ENCODE peak calls at places on chromosomes 7 and 10, in nine cellular contexts. One of them, this sample, is unnamed. For H3K4me1 and H3K36me3, the result is how much of the 10 kb centered on the place peaks cover.

GRCh38 chr10:112790030-112790429 is 160.0 kb upstream of the TCF7L2 start:
- DNase-seq in lower lobe of right lung: no peak
- DNase-seq in fibroblast of lung: no peak
- DNase-seq in body of pancreas: no peak
- DNase-seq in adrenal gland: no peak
- DNase-seq in upper lobe of right lung: no peak
- DNase-seq in K562: no peak
- DNase-seq in hepatocyte: no peak
- DNase-seq in cardiac muscle cell: no peak
- DNase-seq in this sample: no peak

GRCh38 chr10:42939685-42940366 is 137.0 kb upstream of the RET start:
- DNase-seq in adrenal gland: no peak
- DNase-seq in upper lobe of right lung: peak
- DNase-seq in cardiac muscle cell: no peak
- DNase-seq in body of pancreas: no peak
- DNase-seq in K562: no peak
- DNase-seq in hepatocyte: no peak
- DNase-seq in fibroblast of lung: no peak
- DNase-seq in lower lobe of right lung: no peak
- DNase-seq in this sample: no peak

GRCh38 chr10:49170632-49171325 is 17.4 kb downstream of the TMEM273 start:
- DNase-seq in fibroblast of lung: no peak
- DNase-seq in hepatocyte: no peak
- DNase-seq in lower lobe of right lung: no peak
- DNase-seq in adrenal gland: no peak
- DNase-seq in cardiac muscle cell: no peak
- DNase-seq in upper lobe of right lung: no peak
- DNase-seq in K562: no peak
- DNase-seq in body of pancreas: no peak
- DNase-seq in this sample: no peak

GRCh38 chr7:156892086-156892800 is 740 bp downstream of the LMBR1 start:
- DNase-seq in upper lobe of right lung: peak
- DNase-seq in K562: peak
- DNase-seq in adrenal gland: peak
- DNase-seq in hepatocyte: peak
- DNase-seq in body of pancreas: peak
- DNase-seq in fibroblast of lung: peak
- DNase-seq in cardiac muscle cell: peak
- DNase-seq in lower lobe of right lung: peak
- DNase-seq in this sample: peak

GRCh38 chr7:5854738-5855137 is 25.9 kb upstream of the OCM start:
- DNase-seq in cardiac muscle cell: no peak
- DNase-seq in upper lobe of right lung: no peak
- DNase-seq in hepatocyte: no peak
- DNase-seq in K562: no peak
- DNase-seq in fibroblast of lung: no peak
- DNase-seq in lower lobe of right lung: no peak
- DNase-seq in body of pancreas: no peak
- DNase-seq in adrenal gland: no peak
- DNase-seq in this sample: no peak

GRCh38 chr10:71975087-71975890 is 11.1 kb downstream of the CHST3 start:
- DNase-seq in cardiac muscle cell: peak
- DNase-seq in hepatocyte: no peak
- DNase-seq in adrenal gland: peak
- DNase-seq in upper lobe of right lung: peak
- DNase-seq in body of pancreas: peak
- DNase-seq in K562: no peak
- DNase-seq in fibroblast of lung: no peak
- DNase-seq in lower lobe of right lung: no peak
- DNase-seq in this sample: peak

GRCh38 chr10:33236916-33237315 is 97.6 kb downstream of the NRP1 start:
- DNase-seq in cardiac muscle cell: no peak
- DNase-seq in adrenal gland: no peak
- DNase-seq in upper lobe of right lung: no peak
- DNase-seq in K562: no peak
- DNase-seq in fibroblast of lung: no peak
- DNase-seq in body of pancreas: no peak
- DNase-seq in lower lobe of right lung: no peak
- DNase-seq in hepatocyte: no peak
- DNase-seq in this sample: no peak

GRCh38 chr10:72426982-72427381 is 72.3 kb upstream of the DNAJB12 start:
- DNase-seq in body of pancreas: no peak
- DNase-seq in hepatocyte: no peak
- DNase-seq in fibroblast of lung: no peak
- DNase-seq in cardiac muscle cell: peak
- DNase-seq in K562: no peak
- DNase-seq in lower lobe of right lung: no peak
- DNase-seq in upper lobe of right lung: no peak
- DNase-seq in adrenal gland: no peak
- DNase-seq in this sample: no peak

GRCh38 chr7:23594879-23595604 is 2.1 kb upstream of the CCDC126 start:
- DNase-seq in cardiac muscle cell: no peak
- DNase-seq in adrenal gland: no peak
- DNase-seq in fibroblast of lung: no peak
- DNase-seq in body of pancreas: no peak
- DNase-seq in lower lobe of right lung: no peak
- DNase-seq in upper lobe of right lung: no peak
- DNase-seq in K562: no peak
- DNase-seq in hepatocyte: no peak
- DNase-seq in this sample: no peak

GRCh38 chr7:23600251-23600650 is 3.1 kb downstream of the CCDC126 start:
- DNase-seq in K562: no peak
- DNase-seq in body of pancreas: no peak
- DNase-seq in lower lobe of right lung: no peak
- DNase-seq in upper lobe of right lung: no peak
- DNase-seq in fibroblast of lung: no peak
- DNase-seq in adrenal gland: no peak
- DNase-seq in cardiac muscle cell: no peak
- DNase-seq in hepatocyte: no peak
- DNase-seq in this sample: no peak

GRCh38 chr7:23597064-23597907 is at the start of gene CCDC126:
- DNase-seq in adrenal gland: peak
- DNase-seq in upper lobe of right lung: peak
- DNase-seq in cardiac muscle cell: peak
- DNase-seq in hepatocyte: peak
- DNase-seq in K562: peak
- DNase-seq in fibroblast of lung: peak
- DNase-seq in body of pancreas: peak
- DNase-seq in lower lobe of right lung: peak
- DNase-seq in this sample: peak

GRCh38 chr7:23597908-23598224 is 684 bp downstream of the CCDC126 start:
- DNase-seq in upper lobe of right lung: no peak
- DNase-seq in body of pancreas: no peak
- DNase-seq in hepatocyte: no peak
- DNase-seq in fibroblast of lung: no peak
- DNase-seq in lower lobe of right lung: no peak
- DNase-seq in adrenal gland: no peak
- DNase-seq in K562: no peak
- DNase-seq in cardiac muscle cell: no peak
- DNase-seq in this sample: peak

DNA sequence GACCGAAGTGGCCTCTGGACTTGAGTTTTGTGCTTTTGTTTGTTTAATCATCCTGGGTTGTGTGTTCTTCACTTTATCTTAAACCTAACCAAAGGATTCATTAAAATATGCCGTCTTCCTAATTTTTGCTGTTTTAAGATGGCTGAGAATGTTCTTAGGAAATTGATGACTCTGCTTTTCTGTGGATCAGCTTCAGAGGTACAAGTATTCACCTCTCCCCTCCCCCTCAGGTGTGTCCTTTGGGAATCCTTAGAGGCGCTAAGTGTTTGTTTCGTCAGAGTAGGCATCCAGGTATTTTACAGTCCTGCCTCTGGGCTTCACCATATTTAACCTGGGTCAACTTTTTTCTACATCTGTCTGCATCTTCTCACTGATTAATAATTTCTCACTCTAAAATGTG is 1.1 kb downstream of the CCDC126 start:
- DNase-seq in adrenal gland: no peak
- DNase-seq in K562: peak
- DNase-seq in upper lobe of right lung: no peak
- DNase-seq in body of pancreas: no peak
- DNase-seq in cardiac muscle cell: no peak
- DNase-seq in lower lobe of right lung: no peak
- DNase-seq in hepatocyte: peak
- DNase-seq in fibroblast of lung: no peak
- DNase-seq in this sample: peak
- H3K4me1 ChIP-seq in adrenal gland: under half
- H3K4me1 ChIP-seq in K562: under half
- H3K4me1 ChIP-seq in upper lobe of right lung: under half
- H3K4me1 ChIP-seq in body of pancreas: under half
- H3K4me1 ChIP-seq in cardiac muscle cell: under half
- H3K4me1 ChIP-seq in lower lobe of right lung: under half
- H3K4me1 ChIP-seq in hepatocyte: under half
- H3K4me1 ChIP-seq in fibroblast of lung: under half
- H3K4me1 ChIP-seq in this sample: under half

GRCh38 chr10:125691160-125691981 is 8.4 kb upstream of the TEX36 start:
- DNase-seq in lower lobe of right lung: no peak
- DNase-seq in adrenal gland: no peak
- DNase-seq in cardiac muscle cell: no peak
- DNase-seq in body of pancreas: no peak
- DNase-seq in upper lobe of right lung: no peak
- DNase-seq in hepatocyte: no peak
- DNase-seq in K562: no peak
- DNase-seq in fibroblast of lung: no peak
- DNase-seq in this sample: no peak

GRCh38 chr10:125694874-125695273 is 11.9 kb upstream of the TEX36 start:
- DNase-seq in adrenal gland: no peak
- DNase-seq in body of pancreas: no peak
- DNase-seq in K562: no peak
- DNase-seq in cardiac muscle cell: peak
- DNase-seq in hepatocyte: peak
- DNase-seq in upper lobe of right lung: no peak
- DNase-seq in lower lobe of right lung: no peak
- DNase-seq in fibroblast of lung: peak
- DNase-seq in this sample: no peak

GRCh38 chr10:125692932-125693847 is 10.2 kb upstream of the TEX36 start:
- DNase-seq in adrenal gland: no peak
- DNase-seq in cardiac muscle cell: no peak
- DNase-seq in hepatocyte: peak
- DNase-seq in K562: no peak
- DNase-seq in fibroblast of lung: no peak
- DNase-seq in lower lobe of right lung: no peak
- DNase-seq in body of pancreas: no peak
- DNase-seq in upper lobe of right lung: no peak
- DNase-seq in this sample: no peak

GRCh38 chr10:125689955-125690569 is 7.1 kb upstream of the TEX36 start:
- DNase-seq in cardiac muscle cell: no peak
- DNase-seq in fibroblast of lung: no peak
- DNase-seq in upper lobe of right lung: no peak
- DNase-seq in hepatocyte: no peak
- DNase-seq in lower lobe of right lung: no peak
- DNase-seq in K562: no peak
- DNase-seq in body of pancreas: no peak
- DNase-seq in adrenal gland: no peak
- DNase-seq in this sample: no peak

DNA sequence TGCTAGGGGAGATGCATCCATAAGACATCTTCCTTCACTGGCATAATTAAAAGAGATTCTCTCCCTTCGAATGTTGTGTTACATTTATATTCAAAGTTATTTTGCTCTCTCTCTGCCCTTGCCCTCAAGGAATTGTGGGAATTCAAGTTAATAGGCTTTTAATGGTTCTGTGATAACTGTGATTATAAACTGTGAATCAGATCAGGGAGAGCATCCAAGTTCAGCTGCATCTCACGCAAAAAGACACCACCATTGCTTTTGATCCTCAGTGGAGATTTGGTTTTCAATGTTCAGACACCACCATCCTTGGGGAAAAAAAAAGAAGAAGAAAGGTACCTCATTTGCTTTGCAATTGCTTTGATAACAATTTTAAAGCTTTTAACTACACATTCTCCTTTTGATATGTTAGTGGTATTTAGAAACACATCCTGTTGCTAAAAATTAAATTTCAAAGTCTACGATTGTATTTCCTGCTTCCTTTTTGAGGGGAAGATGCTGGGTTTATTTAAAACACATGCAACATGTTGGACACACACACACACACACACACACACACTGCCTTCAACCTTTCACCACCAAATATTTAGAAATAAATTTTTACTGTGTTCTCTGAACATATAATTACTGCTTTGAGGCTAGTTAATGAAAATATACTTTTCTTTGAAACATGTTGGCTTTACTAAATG is 9.4 kb upstream of the TEX36 start:
- DNase-seq in body of pancreas: no peak
- DNase-seq in hepatocyte: no peak
- DNase-seq in adrenal gland: no peak
- DNase-seq in fibroblast of lung: no peak
- DNase-seq in upper lobe of right lung: no peak
- DNase-seq in cardiac muscle cell: no peak
- DNase-seq in K562: no peak
- DNase-seq in lower lobe of right lung: no peak
- DNase-seq in this sample: no peak
- H3K27ac ChIP-seq in body of pancreas: no peak
- H3K27ac ChIP-seq in hepatocyte: peak
- H3K27ac ChIP-seq in adrenal gland: no peak
- H3K27ac ChIP-seq in fibroblast of lung: peak
- H3K27ac ChIP-seq in upper lobe of right lung: no peak
- H3K27ac ChIP-seq in cardiac muscle cell: no peak
- H3K27ac ChIP-seq in K562: no peak
- H3K27ac ChIP-seq in lower lobe of right lung: peak
- H3K27ac ChIP-seq in this sample: no peak

GRCh38 chr7:100812729-100813128 is 14.6 kb downstream of the EPHB4 start:
- DNase-seq in adrenal gland: no peak
- DNase-seq in fibroblast of lung: no peak
- DNase-seq in K562: no peak
- DNase-seq in hepatocyte: no peak
- DNase-seq in body of pancreas: no peak
- DNase-seq in cardiac muscle cell: no peak
- DNase-seq in upper lobe of right lung: no peak
- DNase-seq in lower lobe of right lung: no peak
- DNase-seq in this sample: no peak
- H3K36me3 ChIP-seq in adrenal gland: half or more
- H3K36me3 ChIP-seq in fibroblast of lung: under half
- H3K36me3 ChIP-seq in K562: half or more
- H3K36me3 ChIP-seq in hepatocyte: under half
- H3K36me3 ChIP-seq in body of pancreas: under half
- H3K36me3 ChIP-seq in cardiac muscle cell: half or more
- H3K36me3 ChIP-seq in upper lobe of right lung: half or more
- H3K36me3 ChIP-seq in lower lobe of right lung: half or more
- H3K36me3 ChIP-seq in this sample: under half

GRCh38 chr7:98703916-98704315 is 86.8 kb downstream of the NPTX2 start:
- DNase-seq in body of pancreas: no peak
- DNase-seq in lower lobe of right lung: no peak
- DNase-seq in fibroblast of lung: no peak
- DNase-seq in upper lobe of right lung: no peak
- DNase-seq in adrenal gland: no peak
- DNase-seq in cardiac muscle cell: no peak
- DNase-seq in K562: no peak
- DNase-seq in hepatocyte: no peak
- DNase-seq in this sample: no peak

GRCh38 chr7:98705620-98706019 is 88.5 kb downstream of the NPTX2 start:
- DNase-seq in lower lobe of right lung: no peak
- DNase-seq in upper lobe of right lung: no peak
- DNase-seq in body of pancreas: no peak
- DNase-seq in hepatocyte: no peak
- DNase-seq in cardiac muscle cell: no peak
- DNase-seq in fibroblast of lung: no peak
- DNase-seq in adrenal gland: no peak
- DNase-seq in K562: no peak
- DNase-seq in this sample: no peak

GRCh38 chr7:98701372-98701771 is 84.3 kb downstream of the NPTX2 start:
- DNase-seq in body of pancreas: no peak
- DNase-seq in lower lobe of right lung: no peak
- DNase-seq in K562: no peak
- DNase-seq in fibroblast of lung: no peak
- DNase-seq in cardiac muscle cell: no peak
- DNase-seq in hepatocyte: no peak
- DNase-seq in upper lobe of right lung: no peak
- DNase-seq in adrenal gland: no peak
- DNase-seq in this sample: no peak

GRCh38 chr7:98700533-98700932 is 83.4 kb downstream of the NPTX2 start:
- DNase-seq in hepatocyte: no peak
- DNase-seq in upper lobe of right lung: no peak
- DNase-seq in fibroblast of lung: no peak
- DNase-seq in body of pancreas: no peak
- DNase-seq in cardiac muscle cell: no peak
- DNase-seq in K562: no peak
- DNase-seq in lower lobe of right lung: no peak
- DNase-seq in adrenal gland: no peak
- DNase-seq in this sample: no peak

DNA sequence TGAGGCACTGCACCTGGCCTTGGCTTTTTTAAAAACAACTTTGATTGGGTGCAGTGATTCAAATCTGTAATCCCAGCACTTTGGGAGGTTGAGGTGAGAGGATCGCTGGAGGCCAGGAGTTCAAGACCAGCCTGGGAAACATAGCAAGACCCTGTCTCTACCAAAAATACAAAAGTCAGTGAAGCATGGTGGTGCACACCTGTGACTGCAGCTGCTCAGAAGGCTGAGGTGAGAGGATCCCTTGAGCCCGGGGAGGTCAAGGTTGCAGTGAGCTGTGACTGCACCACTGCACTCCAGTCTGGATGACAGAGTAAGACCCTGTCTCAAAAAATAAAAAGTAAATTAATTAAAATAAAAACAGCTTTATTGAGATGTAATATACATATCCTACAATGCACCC is 84.9 kb downstream of the NPTX2 start:
- DNase-seq in fibroblast of lung: no peak
- DNase-seq in lower lobe of right lung: no peak
- DNase-seq in adrenal gland: no peak
- DNase-seq in K562: no peak
- DNase-seq in upper lobe of right lung: no peak
- DNase-seq in body of pancreas: no peak
- DNase-seq in hepatocyte: no peak
- DNase-seq in cardiac muscle cell: no peak
- DNase-seq in this sample: no peak
- H3K4me1 ChIP-seq in fibroblast of lung: under half
- H3K4me1 ChIP-seq in lower lobe of right lung: under half
- H3K4me1 ChIP-seq in adrenal gland: under half
- H3K4me1 ChIP-seq in K562: under half
- H3K4me1 ChIP-seq in upper lobe of right lung: under half
- H3K4me1 ChIP-seq in body of pancreas: under half
- H3K4me1 ChIP-seq in hepatocyte: under half
- H3K4me1 ChIP-seq in cardiac muscle cell: under half
- H3K4me1 ChIP-seq in this sample: under half